ENCODE peak calls at places on chromosomes 12 and 14, in four cellular contexts. One of them, this sample, is unnamed. For H4K20me1, the result is how much of the 10 kb centered on the place peaks cover.

GRCh38 chr14:68507544-68508081 is 285.3 kb downstream of the ZFP36L1 start:
- DNase-seq in SK-N-SH: no peak
- DNase-seq in DND-41: no peak
- DNase-seq in mammary epithelial cell: no peak
- DNase-seq in this sample: no peak

GRCh38 chr12:59972941-59973340 is 377.1 kb downstream of the SLC16A7 start:
- DNase-seq in SK-N-SH: no peak
- DNase-seq in mammary epithelial cell: peak
- DNase-seq in DND-41: no peak
- DNase-seq in this sample: no peak

GRCh38 chr12:120474092-120474960 is 4.8 kb upstream of the SRSF9 start:
- DNase-seq in DND-41: no peak
- DNase-seq in mammary epithelial cell: peak
- DNase-seq in SK-N-SH: peak
- DNase-seq in this sample: no peak

GRCh38 chr14:102971836-102972606 is 49.6 kb downstream of the AMN start:
- DNase-seq in DND-41: no peak
- DNase-seq in SK-N-SH: no peak
- DNase-seq in mammary epithelial cell: no peak
- DNase-seq in this sample: no peak

GRCh38 chr12:107660861-107661415 is 24.7 kb upstream of the PWP1 start:
- DNase-seq in DND-41: no peak
- DNase-seq in SK-N-SH: no peak
- DNase-seq in mammary epithelial cell: no peak
- DNase-seq in this sample: no peak

GRCh38 chr14:22837750-22838538 is 1.6 kb downstream of the MMP14 start:
- DNase-seq in SK-N-SH: no peak
- DNase-seq in DND-41: no peak
- DNase-seq in mammary epithelial cell: peak
- DNase-seq in this sample: no peak

GRCh38 chr12:104486943-104487819 is 30.4 kb downstream of the CHST11 start:
- DNase-seq in SK-N-SH: no peak
- DNase-seq in mammary epithelial cell: no peak
- DNase-seq in DND-41: no peak
- DNase-seq in this sample: no peak

GRCh38 chr14:89388853-89389252 is 28.2 kb downstream of the FOXN3 start:
- DNase-seq in SK-N-SH: no peak
- DNase-seq in DND-41: no peak
- DNase-seq in mammary epithelial cell: no peak
- DNase-seq in this sample: no peak

GRCh38 chr14:82710257-82710841 is 1176.7 kb upstream of the SEL1L start:
- DNase-seq in mammary epithelial cell: peak
- DNase-seq in DND-41: peak
- DNase-seq in SK-N-SH: peak
- DNase-seq in this sample: peak

GRCh38 chr14:76456200-76456599 is 80.3 kb downstream of the ESRRB start:
- DNase-seq in SK-N-SH: peak
- DNase-seq in mammary epithelial cell: peak
- DNase-seq in DND-41: peak
- DNase-seq in this sample: peak

GRCh38 chr12:28611115-28611435 is 420.8 kb downstream of the CCDC91 start:
- DNase-seq in mammary epithelial cell: peak
- DNase-seq in SK-N-SH: no peak
- DNase-seq in DND-41: no peak
- DNase-seq in this sample: no peak

GRCh38 chr12:80099259-80099658 is at the start of gene OTOGL:
- DNase-seq in SK-N-SH: no peak
- DNase-seq in mammary epithelial cell: no peak
- DNase-seq in DND-41: no peak
- DNase-seq in this sample: no peak

GRCh38 chr12:52079576-52080402 is at the start of gene SMIM41:
- DNase-seq in mammary epithelial cell: no peak
- DNase-seq in DND-41: no peak
- DNase-seq in SK-N-SH: no peak
- DNase-seq in this sample: no peak

GRCh38 chr12:55728185-55728931 is 451 bp downstream of the CD63 start:
- DNase-seq in SK-N-SH: peak
- DNase-seq in DND-41: peak
- DNase-seq in mammary epithelial cell: peak
- DNase-seq in this sample: no peak

GRCh38 chr12:89373772-89374572 is 21.7 kb upstream of the DUSP6 start:
- DNase-seq in mammary epithelial cell: peak
- DNase-seq in SK-N-SH: no peak
- DNase-seq in DND-41: no peak
- DNase-seq in this sample: no peak

GRCh38 chr12:56120158-56120846 is 2.2 kb downstream of the ZC3H10 start:
- DNase-seq in DND-41: no peak
- DNase-seq in mammary epithelial cell: peak
- DNase-seq in SK-N-SH: no peak
- DNase-seq in this sample: no peak

GRCh38 chr14:28515571-28515970 is 251.0 kb upstream of the FOXG1 start:
- DNase-seq in mammary epithelial cell: peak
- DNase-seq in SK-N-SH: no peak
- DNase-seq in DND-41: no peak
- DNase-seq in this sample: no peak

GRCh38 chr14:31137214-31137889 is 70.2 kb downstream of the HECTD1 start:
- DNase-seq in DND-41: no peak
- DNase-seq in mammary epithelial cell: peak
- DNase-seq in SK-N-SH: no peak
- DNase-seq in this sample: no peak

GRCh38 chr12:37733856-37734255 is 582.7 kb upstream of the ALG10B start:
- DNase-seq in SK-N-SH: no peak
- DNase-seq in mammary epithelial cell: no peak
- DNase-seq in DND-41: no peak
- DNase-seq in this sample: no peak

GRCh38 chr12:112192475-112192874 is 67.1 kb downstream of the TRAFD1 start:
- DNase-seq in DND-41: no peak
- DNase-seq in SK-N-SH: no peak
- DNase-seq in mammary epithelial cell: no peak
- DNase-seq in this sample: no peak

GRCh38 chr12:95385646-95386045 is 88.3 kb upstream of the METAP2 start:
- DNase-seq in DND-41: no peak
- DNase-seq in SK-N-SH: no peak
- DNase-seq in mammary epithelial cell: no peak
- DNase-seq in this sample: no peak

GRCh38 chr12:18264581-18265075 is 3.3 kb downstream of the PIK3C2G start:
- DNase-seq in mammary epithelial cell: peak
- DNase-seq in SK-N-SH: no peak
- DNase-seq in DND-41: no peak
- DNase-seq in this sample: no peak

GRCh38 chr12:45205165-45205825 is 10.6 kb upstream of the ANO6 start:
- DNase-seq in mammary epithelial cell: no peak
- DNase-seq in SK-N-SH: no peak
- DNase-seq in DND-41: no peak
- DNase-seq in this sample: peak

GRCh38 chr12:70853326-70853725 is 67.2 kb downstream of the PTPRR start:
- DNase-seq in DND-41: no peak
- DNase-seq in mammary epithelial cell: peak
- DNase-seq in SK-N-SH: no peak
- DNase-seq in this sample: no peak

GRCh38 chr14:64766430-64767151 is 62.4 kb downstream of the PLEKHG3 start:
- DNase-seq in mammary epithelial cell: peak
- DNase-seq in DND-41: no peak
- DNase-seq in SK-N-SH: no peak
- DNase-seq in this sample: no peak

GRCh38 chr12:13342971-13343370 is 146.4 kb downstream of the EMP1 start:
- DNase-seq in mammary epithelial cell: peak
- DNase-seq in SK-N-SH: no peak
- DNase-seq in DND-41: no peak
- DNase-seq in this sample: no peak

GRCh38 chr14:51370758-51371386 is 130.8 kb downstream of the TMX1 start:
- DNase-seq in DND-41: no peak
- DNase-seq in SK-N-SH: no peak
- DNase-seq in mammary epithelial cell: no peak
- DNase-seq in this sample: no peak
- H3K4me3 ChIP-seq in DND-41: no peak
- H3K4me3 ChIP-seq in SK-N-SH: no peak
- H3K4me3 ChIP-seq in mammary epithelial cell: no peak
- H3K4me3 ChIP-seq in this sample: no peak

GRCh38 chr14:99213603-99214002 is 58.4 kb downstream of the BCL11B start:
- DNase-seq in mammary epithelial cell: no peak
- DNase-seq in SK-N-SH: no peak
- DNase-seq in DND-41: no peak
- DNase-seq in this sample: no peak

GRCh38 chr14:99211410-99211809 is 60.6 kb downstream of the BCL11B start:
- DNase-seq in SK-N-SH: no peak
- DNase-seq in DND-41: no peak
- DNase-seq in mammary epithelial cell: no peak
- DNase-seq in this sample: no peak

GRCh38 chr14:99213101-99213500 is 58.9 kb downstream of the BCL11B start:
- DNase-seq in DND-41: no peak
- DNase-seq in mammary epithelial cell: no peak
- DNase-seq in SK-N-SH: no peak
- DNase-seq in this sample: no peak

GRCh38 chr14:99212199-99212598 is 59.8 kb downstream of the BCL11B start:
- DNase-seq in SK-N-SH: no peak
- DNase-seq in mammary epithelial cell: no peak
- DNase-seq in DND-41: no peak
- DNase-seq in this sample: no peak

GRCh38 chr14:99212646-99213045 is 59.4 kb downstream of the BCL11B start:
- DNase-seq in mammary epithelial cell: no peak
- DNase-seq in DND-41: no peak
- DNase-seq in SK-N-SH: no peak
- DNase-seq in this sample: no peak
- H4K20me1 ChIP-seq in mammary epithelial cell: under half
- H4K20me1 ChIP-seq in DND-41: half or more
- H4K20me1 ChIP-seq in SK-N-SH: under half
- H4K20me1 ChIP-seq in this sample: under half

DNA sequence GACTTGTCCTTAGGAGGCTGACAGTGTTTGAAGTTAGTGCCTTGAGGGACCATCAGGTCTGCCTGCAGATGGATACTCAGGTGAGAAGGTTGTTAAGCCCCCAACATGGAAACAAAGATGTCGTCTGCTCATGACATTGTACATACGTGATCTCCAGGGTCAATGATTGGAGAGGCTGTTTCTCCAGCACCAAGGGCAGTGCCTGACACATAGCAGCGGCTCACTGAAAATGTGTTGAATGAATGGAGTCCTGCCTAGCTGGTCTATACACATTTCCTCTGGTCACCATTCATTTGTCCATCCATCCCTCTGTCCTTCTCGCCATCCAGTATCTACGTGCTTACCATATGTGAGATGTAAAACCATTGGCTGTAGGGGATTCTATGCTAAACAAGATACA is 7.1 kb downstream of the CCDC177 start:
- DNase-seq in SK-N-SH: no peak
- DNase-seq in mammary epithelial cell: no peak
- DNase-seq in DND-41: no peak
- DNase-seq in this sample: no peak
- H3K4me3 ChIP-seq in SK-N-SH: no peak
- H3K4me3 ChIP-seq in mammary epithelial cell: no peak
- H3K4me3 ChIP-seq in DND-41: no peak
- H3K4me3 ChIP-seq in this sample: no peak

GRCh38 chr12:53454710-53455109 is 2.8 kb downstream of the PCBP2 start:
- DNase-seq in mammary epithelial cell: no peak
- DNase-seq in SK-N-SH: peak
- DNase-seq in DND-41: no peak
- DNase-seq in this sample: peak
- H4K20me1 ChIP-seq in mammary epithelial cell: under half
- H4K20me1 ChIP-seq in SK-N-SH: half or more
- H4K20me1 ChIP-seq in DND-41: half or more
- H4K20me1 ChIP-seq in this sample: under half

DNA sequence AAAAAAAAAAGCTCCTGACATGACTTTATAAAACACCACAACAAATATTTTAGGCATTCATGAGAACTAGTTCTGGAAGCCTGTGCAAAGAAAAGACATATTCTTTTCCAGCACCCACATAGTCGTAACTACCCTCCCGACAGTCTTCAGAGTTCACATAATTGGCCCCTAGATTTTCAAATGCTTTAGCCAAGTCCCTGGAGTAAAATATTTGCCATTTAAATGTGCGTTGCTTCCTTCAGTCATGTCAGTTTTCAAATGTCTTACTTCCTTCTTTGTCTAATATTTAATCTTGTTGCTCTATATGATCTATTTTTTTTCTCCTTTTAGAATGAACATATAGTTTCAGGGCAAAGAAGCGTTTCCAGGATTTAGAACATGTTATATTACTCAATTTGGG is 66.8 kb upstream of the KRAS start:
- DNase-seq in DND-41: no peak
- DNase-seq in SK-N-SH: no peak
- DNase-seq in mammary epithelial cell: no peak
- DNase-seq in this sample: no peak
- H3K4me3 ChIP-seq in DND-41: no peak
- H3K4me3 ChIP-seq in SK-N-SH: no peak
- H3K4me3 ChIP-seq in mammary epithelial cell: no peak
- H3K4me3 ChIP-seq in this sample: no peak

GRCh38 chr12:123019841-123020138 is 39.3 kb downstream of the ARL6IP4 start:
- DNase-seq in SK-N-SH: no peak
- DNase-seq in DND-41: no peak
- DNase-seq in mammary epithelial cell: no peak
- DNase-seq in this sample: no peak
- H4K20me1 ChIP-seq in SK-N-SH: under half
- H4K20me1 ChIP-seq in DND-41: under half
- H4K20me1 ChIP-seq in mammary epithelial cell: under half
- H4K20me1 ChIP-seq in this sample: under half

DNA sequence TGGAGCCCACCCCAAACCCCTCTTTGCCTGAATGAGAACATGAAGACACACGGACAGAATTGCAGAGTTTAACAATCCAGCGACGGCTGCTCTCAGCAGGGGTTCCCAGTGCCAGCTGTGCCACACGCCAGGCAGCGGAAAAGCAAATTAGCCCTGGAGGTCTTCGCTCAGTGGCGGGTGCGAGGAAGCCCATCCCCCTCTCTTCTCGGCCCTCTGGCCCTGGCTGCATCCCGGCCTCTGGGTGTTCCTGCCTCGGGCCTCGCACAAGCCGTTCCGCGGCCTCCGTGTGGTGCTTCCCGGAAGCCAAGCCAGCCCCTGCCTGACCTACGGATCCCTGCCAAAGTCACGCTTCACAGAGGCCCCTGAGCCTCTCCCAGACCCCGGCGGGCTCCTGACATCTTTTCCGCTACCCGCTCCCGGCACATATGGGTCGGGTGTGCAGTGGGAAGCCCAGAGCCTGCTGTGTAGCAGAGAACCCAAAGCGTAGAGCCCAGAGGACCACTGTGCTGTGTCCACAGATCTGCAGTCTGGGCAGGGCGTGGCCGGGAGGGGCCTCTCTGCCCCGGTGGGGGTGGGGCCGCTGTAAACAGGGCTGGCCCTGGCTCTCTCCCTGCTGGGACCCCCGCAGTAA is 70.7 kb upstream of the GALNT9 start:
- DNase-seq in DND-41: no peak
- DNase-seq in SK-N-SH: peak
- DNase-seq in mammary epithelial cell: no peak
- DNase-seq in this sample: no peak
- H3K4me3 ChIP-seq in DND-41: no peak
- H3K4me3 ChIP-seq in SK-N-SH: no peak
- H3K4me3 ChIP-seq in mammary epithelial cell: no peak
- H3K4me3 ChIP-seq in this sample: no peak